ENCODE peak calls at places on chromosomes 6 and 20, in ten cellular contexts. T, Y, X, W, J, F, L, G, O and S are unnamed samples. For H3K4me1, the result is how much of the 10 kb centered on the place peaks cover.

GRCh38 chr20:1467355-1468116 is 887 bp upstream of the NSFL1C start:
- DNase-seq in J (no peak), Y (peak), O (peak), T (no peak), X (no peak), L (no peak), W (peak), F (peak), G (no peak), S (peak)

GRCh38 chr20:63582382-63583063 is 8.5 kb upstream of the HELZ2 start:
- DNase-seq in G (no peak), F (no peak), J (no peak), O (no peak), X (no peak), L (no peak), Y (no peak), T (no peak), W (no peak), S (no peak)

GRCh38 chr6:46269447-46270229 is 98.9 kb upstream of the ENPP5 start:
- DNase-seq in X (no peak), J (no peak), F (peak), G (no peak), Y (peak), T (peak), O (no peak), L (peak), W (no peak), S (no peak)

GRCh38 chr6:154606457-154606856 is 96.0 kb upstream of the CNKSR3 start:
- DNase-seq in X (no peak), Y (no peak), T (no peak), W (no peak), G (no peak), O (no peak), F (no peak), L (no peak), J (no peak), S (no peak)

GRCh38 chr20:63940472-63941266 is 15.5 kb downstream of the UCKL1 start:
- DNase-seq in J (no peak), W (no peak), G (no peak), Y (no peak), F (no peak), T (peak), O (no peak), L (peak), X (peak), S (no peak)

GRCh38 chr20:57698191-57698866 is 11.5 kb downstream of the PMEPA1 start:
- DNase-seq in J (no peak), X (no peak), O (peak), W (peak), L (no peak), T (no peak), F (peak), G (no peak), Y (peak), S (no peak)

GRCh38 chr6:163779727-163780284 is 365.3 kb downstream of the QKI start:
- DNase-seq in Y (no peak), W (no peak), O (no peak), G (no peak), X (no peak), T (no peak), L (no peak), J (no peak), F (no peak), S (no peak)

GRCh38 chr6:22622390-22622789 is 53.0 kb downstream of the HDGFL1 start:
- DNase-seq in F (no peak), L (no peak), X (no peak), G (no peak), Y (no peak), J (no peak), O (no peak), W (peak), T (no peak), S (no peak)

GRCh38 chr20:63451821-63452220 is 20.6 kb downstream of the KCNQ2 start:
- DNase-seq in X (no peak), F (no peak), G (no peak), J (no peak), O (no peak), W (no peak), Y (no peak), T (no peak), L (no peak), S (no peak)

GRCh38 chr20:56328861-56329260 is 29.9 kb upstream of the FAM210B start:
- DNase-seq in G (no peak), W (no peak), L (no peak), X (no peak), J (peak), O (no peak), F (peak), Y (no peak), T (no peak), S (no peak)

GRCh38 chr20:57040924-57041323 is 225.5 kb downstream of the BMP7 start:
- DNase-seq in W (no peak), Y (no peak), J (no peak), O (no peak), X (no peak), L (no peak), T (no peak), F (peak), G (no peak), S (no peak)

GRCh38 chr6:151705994-151706733 is 101.3 kb upstream of the ESR1 start:
- DNase-seq in T (no peak), W (no peak), X (no peak), J (no peak), O (no peak), G (no peak), Y (no peak), F (no peak), L (no peak), S (no peak)

GRCh38 chr6:112626468-112627082 is 279.4 kb downstream of the RFPL4B start:
- DNase-seq in J (no peak), G (no peak), X (no peak), O (no peak), Y (no peak), W (no peak), F (no peak), L (no peak), T (no peak), S (no peak)

GRCh38 chr6:736657-737446 is 43.9 kb upstream of the EXOC2 start:
- DNase-seq in F (no peak), Y (no peak), X (no peak), W (no peak), G (no peak), O (no peak), T (no peak), J (no peak), L (no peak), S (no peak)

GRCh38 chr6:150606258-150607043 is 6.8 kb downstream of the PLEKHG1 start:
- DNase-seq in T (no peak), Y (no peak), J (no peak), L (no peak), W (no peak), X (no peak), G (no peak), F (no peak), O (no peak), S (no peak)

GRCh38 chr6:456358-456857 is 64.9 kb downstream of the IRF4 start:
- DNase-seq in J (no peak), Y (no peak), W (no peak), F (no peak), L (no peak), O (no peak), T (no peak), X (no peak), G (no peak), S (no peak)

GRCh38 chr6:126341126-126341525 is 1.2 kb downstream of the CENPW start:
- DNase-seq in F (no peak), W (no peak), X (no peak), L (no peak), O (no peak), G (no peak), T (no peak), J (no peak), Y (no peak), S (no peak)

GRCh38 chr6:19691465-19692167 is 145.6 kb upstream of the ID4 start:
- DNase-seq in O (no peak), J (no peak), Y (no peak), T (no peak), F (no peak), W (peak), L (no peak), G (no peak), X (peak), S (peak)

GRCh38 chr6:157620905-157621304 is 202.1 kb upstream of the SNX9 start:
- DNase-seq in Y (no peak), O (no peak), G (no peak), F (no peak), X (no peak), J (no peak), T (no peak), L (no peak), W (no peak), S (no peak)

GRCh38 chr20:40294175-40294574 is 394.9 kb downstream of the MAFB start:
- DNase-seq in G (no peak), F (no peak), J (no peak), W (no peak), X (peak), L (peak), T (peak), Y (no peak), O (no peak), S (no peak)

GRCh38 chr20:19715986-19716385 is 42.1 kb upstream of the RIN2 start:
- DNase-seq in X (no peak), G (no peak), W (no peak), T (no peak), Y (no peak), F (no peak), O (no peak), L (no peak), J (no peak), S (no peak)

GRCh38 chr20:57717797-57718196 is 8.0 kb upstream of the PMEPA1 start:
- DNase-seq in T (no peak), L (no peak), J (no peak), Y (no peak), W (no peak), O (no peak), F (no peak), X (no peak), G (no peak), S (no peak)

GRCh38 chr20:13338999-13339411 is 117.9 kb downstream of the ISM1 start:
- DNase-seq in L (no peak), F (peak), O (no peak), T (no peak), Y (no peak), J (no peak), G (no peak), W (no peak), X (no peak), S (no peak)

GRCh38 chr6:114389111-114389510 is 46.3 kb upstream of the HS3ST5 start:
- DNase-seq in Y (no peak), W (no peak), X (no peak), J (no peak), O (no peak), F (no peak), G (no peak), T (no peak), L (no peak), S (no peak)

DNA sequence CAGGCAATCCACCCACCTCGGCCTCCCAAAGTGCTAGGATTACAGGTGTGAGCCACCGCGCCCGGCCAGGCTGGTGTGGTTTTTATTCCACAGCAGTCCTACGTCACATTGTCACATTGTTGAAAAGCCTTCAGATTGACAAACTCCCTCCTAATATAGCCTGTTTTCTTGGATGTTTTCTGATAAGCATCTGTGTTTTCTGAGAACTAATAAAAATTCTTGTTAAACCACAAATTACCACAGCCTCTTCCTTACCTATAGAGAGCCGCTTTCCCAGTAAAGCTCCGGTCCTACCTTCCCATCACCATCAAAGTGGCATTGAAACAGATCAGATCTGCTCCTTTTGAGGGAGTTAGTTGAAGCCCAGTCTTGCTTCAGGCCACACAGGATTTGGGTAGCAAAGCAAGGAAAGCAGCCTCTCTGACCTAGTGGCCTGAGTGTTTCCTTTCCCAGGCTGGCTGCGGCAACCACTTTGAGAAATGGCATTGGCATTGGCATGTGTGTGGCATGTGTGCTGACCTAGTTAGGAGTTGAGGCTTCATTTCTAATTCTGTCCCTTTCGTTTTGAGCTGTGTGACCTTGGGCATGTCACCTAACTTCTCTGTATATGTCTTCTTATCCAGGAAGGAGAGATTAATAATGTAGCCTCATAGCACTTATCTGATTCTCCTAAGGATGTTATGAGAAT is 1.7 kb upstream of the PKIG start:
- DNase-seq in G (no peak), Y (peak), J (no peak), O (no peak), X (no peak), W (no peak), F (no peak), L (peak), T (no peak), S (no peak)
- H3K4me1 ChIP-seq in G (under half), Y (half or more), J (under half), O (under half), X (under half), W (under half), F (under half), L (half or more), T (under half), S (half or more)

GRCh38 chr20:34215711-34216381 is 25.4 kb upstream of the ASIP start:
- DNase-seq in O (peak), T (peak), Y (peak), F (peak), L (peak), J (peak), G (peak), W (peak), X (peak), S (peak)
- H3K4me3 ChIP-seq in O (peak), T (peak), Y (peak), F (no peak), L (peak), J (peak), G (peak), W (peak), X (peak), S (peak)

GRCh38 chr6:31545291-31545690 is 1.1 kb downstream of the ATP6V1G2 start:
- DNase-seq in G (no peak), W (no peak), T (no peak), J (no peak), O (no peak), Y (no peak), L (no peak), F (no peak), X (no peak), S (peak)
- TF ChIP-seq CTCF in G (no peak), W (no peak), T (no peak), J (no peak), O (no peak), Y (no peak), L (no peak), F (no peak), X (no peak), S (no peak)

GRCh38 chr6:75611011-75611701 is 9.5 kb downstream of the SENP6 start:
- DNase-seq in G (no peak), L (no peak), F (no peak), J (no peak), O (no peak), X (no peak), W (no peak), T (no peak), Y (no peak), S (no peak)

GRCh38 chr6:75612434-75612833 is 10.8 kb downstream of the SENP6 start:
- DNase-seq in L (no peak), J (no peak), F (no peak), Y (no peak), O (no peak), X (no peak), T (no peak), W (no peak), G (no peak), S (no peak)

GRCh38 chr6:75609639-75610590 is 8.2 kb downstream of the SENP6 start:
- DNase-seq in O (no peak), J (no peak), Y (no peak), L (no peak), X (no peak), G (no peak), F (no peak), W (no peak), T (no peak), S (no peak)

GRCh38 chr6:75612921-75613534 is 11.3 kb downstream of the SENP6 start:
- DNase-seq in Y (no peak), L (no peak), T (no peak), O (no peak), G (no peak), J (no peak), X (no peak), W (no peak), F (peak), S (no peak)

DNA sequence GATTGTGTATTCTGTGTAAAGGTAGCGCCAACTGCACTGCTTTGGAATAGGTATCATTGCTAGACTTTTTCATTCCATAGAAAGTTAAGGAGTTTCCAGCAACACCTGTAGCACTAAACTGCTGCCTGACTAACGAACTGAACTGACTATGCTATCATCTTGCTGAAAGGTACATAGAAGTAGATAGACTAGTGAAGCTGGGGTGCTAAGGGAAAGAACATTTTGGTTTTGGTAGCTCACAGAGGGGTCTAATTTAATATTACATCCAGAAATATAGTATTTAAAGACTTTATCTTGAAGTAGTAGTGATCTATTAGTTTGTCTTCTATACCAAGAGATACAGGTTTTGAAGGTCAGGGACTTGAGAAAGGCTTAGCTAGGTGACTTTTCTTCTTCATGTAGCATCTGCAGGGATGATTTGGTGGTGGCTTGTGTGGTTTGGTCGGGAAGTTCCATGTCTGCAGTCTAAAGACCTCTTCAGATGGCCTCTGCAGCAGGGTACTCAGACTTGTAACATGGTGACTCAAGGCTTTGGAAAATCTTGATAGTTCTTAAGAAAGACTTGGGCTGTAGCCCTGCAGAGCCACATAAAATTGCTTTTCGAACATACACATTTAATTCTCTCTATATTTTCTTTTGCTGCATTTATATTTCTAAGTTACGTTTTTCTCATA is 10.2 kb downstream of the SENP6 start:
- DNase-seq in L (no peak), F (no peak), J (no peak), O (no peak), G (no peak), X (no peak), Y (no peak), T (no peak), W (no peak), S (no peak)
- H3K4me1 ChIP-seq in L (half or more), F (half or more), J (under half), O (half or more), G (under half), X (under half), Y (half or more), T (half or more), W (under half), S (under half)

DNA sequence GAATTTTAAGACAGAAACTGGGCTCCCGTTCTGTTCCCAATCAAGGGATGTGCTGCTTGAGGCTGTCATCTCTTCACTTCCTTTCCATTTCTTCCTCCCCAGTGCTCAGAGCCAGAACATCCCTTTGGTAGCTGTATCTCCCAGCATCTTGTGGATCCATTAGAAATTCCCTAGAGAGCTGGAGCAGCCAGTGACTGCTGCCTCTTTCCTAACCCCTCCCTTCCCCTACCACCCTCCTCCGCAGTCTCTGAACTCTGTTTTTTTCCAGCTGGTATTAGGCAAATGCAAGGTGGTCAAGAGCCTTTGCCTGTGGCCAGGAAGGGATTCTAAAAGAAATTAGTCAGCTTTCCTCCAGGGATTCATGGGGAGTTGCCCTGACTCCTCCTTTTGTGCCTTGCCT is 208.0 kb downstream of the EYA2 start:
- DNase-seq in W (no peak), O (no peak), L (no peak), X (peak), J (no peak), T (peak), F (no peak), Y (peak), G (no peak), S (no peak)
- H3K4me3 ChIP-seq in W (no peak), O (no peak), L (no peak), X (no peak), J (no peak), T (no peak), F (no peak), Y (no peak), G (no peak), S (no peak)

GRCh38 chr6:89117285-89118108 is at the start of gene SRSF12:
- DNase-seq in L (peak), F (peak), O (peak), G (no peak), J (peak), T (peak), Y (no peak), W (peak), X (peak), S (peak)
- TF ChIP-seq CTCF in L (no peak), F (no peak), O (no peak), G (no peak), J (no peak), T (no peak), Y (no peak), W (no peak), X (no peak), S (no peak)

GRCh38 chr6:31794866-31795615 is 511 bp downstream of the VARS1 start:
- DNase-seq in G (no peak), X (no peak), J (no peak), F (no peak), L (no peak), W (peak), O (no peak), T (peak), Y (no peak), S (peak)
- H3K4me1 ChIP-seq in G (under half), X (under half), J (under half), F (under half), L (under half), W (under half), O (under half), T (under half), Y (under half), S (under half)

GRCh38 chr20:10511507-10512231 is 76.6 kb downstream of the SLX4IP start:
- DNase-seq in J (peak), O (peak), X (peak), L (peak), T (peak), W (no peak), Y (peak), F (peak), G (peak), S (peak)
- H3K4me3 ChIP-seq in J (peak), O (no peak), X (no peak), L (peak), T (no peak), W (no peak), Y (no peak), F (no peak), G (no peak), S (no peak)